ENCODE peak calls at places on chromosomes 13 and 19, in four cellular contexts. L is right lobe of liver, S is kidney epithelial cell, Y is IMR-90. F is an unnamed sample.
A peak's percentile ranks its signal among the peaks of the same experiment; 100 is the strongest.

GRCh38 chr13:99273128-99273527 is 14.9 kb upstream of the GPR18 start:
- DNase-seq in L (no peak), S (no peak), Y (no peak), F (no peak)

GRCh38 chr19:34733266-34733825 is 697 bp upstream of the ZNF181 start:
- DNase-seq in L (no peak), S (no peak), Y (no peak), F (no peak)

GRCh38 chr19:40674291-40674690 is 16.2 kb downstream of the NUMBL start:
- DNase-seq in L (no peak), S (no peak), Y (no peak), F (no peak)

GRCh38 chr19:33447336-33448158 is 74.0 kb downstream of the CEBPG start:
- DNase-seq in L (no peak), S (no peak), Y (no peak), F (peak; percentile 59)

GRCh38 chr19:27647423-27647822 is 1565.5 kb downstream of the UQCRFS1 start:
- DNase-seq in L (no peak), S (no peak), Y (no peak), F (no peak)

GRCh38 chr13:32413284-32413683 is 14.6 kb downstream of the N4BP2L1 start:
- DNase-seq in L (no peak), S (no peak), Y (no peak), F (no peak)

GRCh38 chr13:80523134-80523533 is 182.2 kb upstream of the SPRY2 start:
- DNase-seq in L (no peak), S (no peak), Y (no peak), F (no peak)

GRCh38 chr13:25137624-25137892 is 34.5 kb downstream of the AMER2 start:
- DNase-seq in L (no peak), S (no peak), Y (no peak), F (no peak)

GRCh38 chr13:60572003-60572792 is 175.2 kb downstream of the TDRD3 start:
- DNase-seq in L (no peak), S (peak; percentile 61), Y (peak; percentile 85), F (no peak)

GRCh38 chr19:42113641-42114348 is 18.5 kb downstream of the POU2F2 start:
- DNase-seq in L (no peak), S (peak; percentile 92), Y (peak; percentile 99), F (no peak)

GRCh38 chr13:68099616-68100015 is 869.5 kb upstream of the PCDH9 start:
- DNase-seq in L (no peak), S (peak; percentile 48), Y (peak; percentile 17), F (no peak)

GRCh38 chr19:48992571-48993174 is 436 bp downstream of the GYS1 start:
- DNase-seq in L (peak; percentile 55), S (no peak), Y (no peak), F (no peak)

GRCh38 chr13:95091755-95092154 is 209.5 kb downstream of the ABCC4 start:
- DNase-seq in L (no peak), S (no peak), Y (no peak), F (no peak)

GRCh38 chr13:63408227-63409202 is 1992.9 kb upstream of the PCDH20 start:
- DNase-seq in L (no peak), S (no peak), Y (peak; percentile 50), F (no peak)

GRCh38 chr13:30576528-30576927 is 41.2 kb upstream of the USPL1 start:
- DNase-seq in L (peak; percentile 37), S (no peak), Y (peak; percentile 59), F (no peak)

GRCh38 chr19:15138427-15138826 is 31.2 kb downstream of the SYDE1 start:
- DNase-seq in L (no peak), S (no peak), Y (peak; percentile 58), F (no peak)

GRCh38 chr13:50189450-50189849 is 174.2 kb downstream of the KCNRG start:
- DNase-seq in L (no peak), S (no peak), Y (no peak), F (no peak)

GRCh38 chr13:40651866-40652587 is 14.4 kb downstream of the FOXO1 start:
- DNase-seq in L (no peak), S (no peak), Y (no peak), F (no peak)

GRCh38 chr13:30690282-30691188 is 44.8 kb upstream of the ALOX5AP start:
- DNase-seq in L (peak; percentile 43), S (peak; percentile 25), Y (peak; percentile 99), F (no peak)

GRCh38 chr13:78401833-78402232 is 201.5 kb downstream of the POU4F1 start:
- DNase-seq in L (no peak), S (no peak), Y (no peak), F (no peak)

GRCh38 chr19:39795001-39795400 is 16.3 kb downstream of the LEUTX start:
- DNase-seq in L (no peak), S (no peak), Y (no peak), F (no peak)

GRCh38 chr13:52845334-52845761 is 3.1 kb downstream of the PCDH8 start:
- DNase-seq in L (no peak), S (no peak), Y (no peak), F (no peak)

GRCh38 chr19:39327318-39327717 is 6.7 kb upstream of the LRFN1 start:
- DNase-seq in L (no peak), S (no peak), Y (no peak), F (no peak)

GRCh38 chr13:107534548-107534947 is 680.8 kb downstream of the LIG4 start:
- DNase-seq in L (no peak), S (no peak), Y (peak; percentile 34), F (no peak)

DNA sequence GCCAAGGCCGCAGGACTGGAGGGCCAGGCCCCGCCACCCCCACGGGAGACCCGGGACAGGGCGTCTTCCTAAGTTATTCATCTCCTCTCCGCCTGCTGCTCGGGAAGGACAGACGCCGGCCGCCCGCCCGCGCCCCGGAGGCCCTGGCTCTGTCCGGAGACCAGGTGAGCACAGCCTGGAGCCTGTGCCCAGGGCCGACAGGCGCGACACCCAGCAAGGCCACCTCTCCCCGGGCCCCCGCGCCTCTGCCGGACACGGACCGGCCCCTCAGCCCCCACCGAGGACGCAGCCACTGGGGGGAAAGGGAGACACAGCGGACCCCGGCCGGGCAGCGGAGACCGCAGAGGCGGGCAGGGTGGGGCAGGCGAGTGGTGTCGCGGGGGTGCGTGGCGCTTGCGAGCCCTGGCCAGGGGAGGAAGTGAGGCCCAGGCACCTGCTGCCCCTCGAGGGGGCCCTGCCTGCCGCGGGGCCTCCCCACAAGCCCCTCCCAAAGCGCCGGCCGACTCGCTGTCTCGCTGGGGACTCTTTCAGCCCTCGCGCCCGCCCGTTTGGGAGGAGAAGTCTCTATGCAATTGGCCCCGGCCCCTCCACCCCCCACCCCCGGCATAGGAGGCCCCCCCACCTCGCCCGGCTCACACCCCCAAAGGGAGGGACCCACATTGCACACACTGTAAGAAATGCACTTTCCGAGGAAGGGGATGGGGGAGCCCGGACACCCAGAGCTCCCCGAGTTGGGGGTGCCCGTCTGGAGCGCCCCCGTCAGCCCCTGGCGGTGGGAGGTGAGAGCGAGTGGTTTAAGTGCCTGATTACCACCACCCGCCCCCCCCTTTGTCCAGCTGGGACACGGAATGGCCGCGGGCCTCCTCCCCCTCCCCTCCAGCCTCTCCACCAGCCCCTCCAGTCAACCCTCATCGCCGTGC is 17.0 kb downstream of the SMIM24 start:
- DNase-seq in L (no peak), S (no peak), Y (no peak), F (no peak)
- TF ChIP-seq CTCF in L (no peak), S (no peak), Y (no peak), F (no peak)

DNA sequence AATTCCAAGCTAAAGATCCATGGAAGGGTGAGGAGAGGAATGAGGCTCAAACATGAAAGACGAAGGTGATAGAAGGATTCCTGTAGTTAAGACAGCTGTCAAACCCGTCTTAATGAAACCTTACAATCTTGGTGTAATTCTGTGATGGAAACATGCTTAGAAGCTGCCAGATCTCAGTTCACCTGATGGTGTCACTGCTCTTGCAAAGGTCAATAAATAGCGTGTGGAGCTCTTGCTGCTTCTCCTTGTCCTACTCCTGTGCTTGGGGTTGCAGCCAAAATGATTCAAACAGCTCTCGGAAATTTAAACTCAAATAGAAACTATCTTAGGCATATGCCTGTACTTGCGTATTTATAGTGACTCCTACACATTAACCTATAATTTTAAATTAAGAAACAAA is 1705.0 kb downstream of the OLFM4 start:
- DNase-seq in L (no peak), S (no peak), Y (no peak), F (no peak)
- TF ChIP-seq CTCF in L (no peak), S (no peak), Y (no peak), F (no peak)

GRCh38 chr19:44585371-44586141 is 27.8 kb upstream of the IGSF23 start:
- DNase-seq in L (no peak), S (no peak), Y (peak; percentile 53), F (no peak)
- TF ChIP-seq CTCF in L (no peak), S (no peak), Y (peak; percentile 19), F (peak; percentile 52)

GRCh38 chr19:7860166-7860901 is 13.9 kb downstream of the PRR36 start:
- DNase-seq in L (no peak), S (no peak), Y (no peak), F (no peak)

GRCh38 chr19:7860902-7861618 is 13.1 kb downstream of the PRR36 start:
- DNase-seq in L (no peak), S (no peak), Y (no peak), F (no peak)

GRCh38 chr19:7862413-7862951 is 11.7 kb downstream of the PRR36 start:
- DNase-seq in L (peak; percentile 49), S (no peak), Y (peak; percentile 34), F (no peak)

GRCh38 chr19:7863157-7863970 is 10.8 kb downstream of the PRR36 start:
- DNase-seq in L (no peak), S (no peak), Y (no peak), F (peak; percentile 90)

GRCh38 chr19:7861619-7862412 is 12.4 kb downstream of the PRR36 start:
- DNase-seq in L (no peak), S (no peak), Y (no peak), F (peak; percentile 89)
- TF ChIP-seq CTCF in L (no peak), S (peak; percentile 16), Y (no peak), F (peak; percentile 52)

GRCh38 chr13:44575741-44576395 is at the start of gene TSC22D1:
- DNase-seq in L (peak; percentile 41), S (no peak), Y (peak; percentile 56), F (no peak)
- TF ChIP-seq CTCF in L (no peak), S (no peak), Y (no peak), F (peak; percentile 37)

GRCh38 chr19:8503506-8503905 is 1.1 kb upstream of the PRAM1 start:
- DNase-seq in L (no peak), S (no peak), Y (no peak), F (no peak)

GRCh38 chr19:8505680-8506401 is 3.4 kb upstream of the PRAM1 start:
- DNase-seq in L (peak; percentile 84), S (peak; percentile 19), Y (peak; percentile 49), F (no peak)

GRCh38 chr19:8510589-8511115 is 3.3 kb downstream of the ZNF414 start:
- DNase-seq in L (no peak), S (no peak), Y (no peak), F (no peak)

GRCh38 chr19:8504171-8504570 is 1.7 kb upstream of the PRAM1 start:
- DNase-seq in L (no peak), S (no peak), Y (no peak), F (no peak)

GRCh38 chr19:8506402-8506957 is 4.0 kb upstream of the PRAM1 start:
- DNase-seq in L (no peak), S (no peak), Y (no peak), F (no peak)
- TF ChIP-seq CTCF in L (no peak), S (no peak), Y (no peak), F (peak; percentile 67)

GRCh38 chr13:91739751-91740150 is 341.3 kb downstream of the GPC5 start:
- DNase-seq in L (no peak), S (no peak), Y (no peak), F (no peak)
- TF ChIP-seq CTCF in L (no peak), S (no peak), Y (no peak), F (no peak)

GRCh38 chr13:20870829-20871228 is 31.7 kb downstream of the XPO4 start:
- DNase-seq in L (no peak), S (no peak), Y (no peak), F (no peak)
- TF ChIP-seq CTCF in L (no peak), S (no peak), Y (no peak), F (no peak)